ENCODE peak calls at places on chromosomes 5 and 9, in ten cellular contexts. R is gastrocnemius medialis, Y is WTC11, P is Calu3, U is iris pigment epithelial cell, O is BE2C, X is NCI-H1105, A is mucosa of descending colon, E is NCI-H526 treated with DMSO at 0.1 percent for 48 hours, M is GM12865. J is an unnamed sample.

GRCh38 chr5:72108200-72109050 is 1.1 kb downstream of the MAP1B start:
- DNase-seq in R (peak; percentile 64), X (peak; percentile 49), P (peak; percentile 64), M (no peak), Y (peak; percentile 85), A (peak; percentile 37), U (peak; percentile 81), O (peak; percentile 96), E (peak; percentile 37), J (peak; percentile 53)

GRCh38 chr5:145681686-145682085 is 153.5 kb downstream of the PRELID2 start:
- DNase-seq in R (peak; percentile 30), E (peak; percentile 54), U (peak; percentile 81), Y (peak; percentile 56), A (no peak), P (peak; percentile 72), O (peak; percentile 60), X (peak; percentile 70), M (peak; percentile 66), J (peak; percentile 11)

GRCh38 chr5:61279725-61280124 is 52.3 kb upstream of the ZSWIM6 start:
- DNase-seq in R (no peak), X (no peak), U (no peak), A (no peak), M (no peak), E (no peak), P (no peak), Y (no peak), O (no peak), J (no peak)

GRCh38 chr9:98880311-98881015 is 63.2 kb upstream of the COL15A1 start:
- DNase-seq in A (no peak), P (no peak), R (no peak), E (no peak), Y (no peak), O (no peak), M (no peak), X (no peak), U (no peak), J (no peak)

GRCh38 chr9:112043423-112043822 is 131.7 kb downstream of the SUSD1 start:
- DNase-seq in X (no peak), U (peak; percentile 53), E (no peak), Y (no peak), O (no peak), A (no peak), M (no peak), R (no peak), P (no peak), J (no peak)

GRCh38 chr5:10201223-10201868 is 48.3 kb downstream of the ATPSCKMT start:
- DNase-seq in X (no peak), U (peak; percentile 6), A (no peak), P (no peak), M (no peak), R (no peak), E (no peak), Y (peak; percentile 51), O (no peak), J (no peak)

GRCh38 chr5:50711280-50711679 is 44.8 kb downstream of the PARP8 start:
- DNase-seq in R (peak; percentile 12), E (peak; percentile 60), M (peak; percentile 91), X (no peak), P (peak; percentile 53), O (no peak), U (no peak), A (peak; percentile 21), Y (no peak), J (no peak)

GRCh38 chr5:118968925-118969375 is 19.4 kb downstream of the DTWD2 start:
- DNase-seq in M (no peak), Y (no peak), X (no peak), E (no peak), A (no peak), O (no peak), U (peak; percentile 7), R (no peak), P (no peak), J (no peak)

GRCh38 chr9:135485385-135485784 is 5.8 kb downstream of the PPP1R26 start:
- DNase-seq in E (no peak), R (no peak), P (no peak), U (no peak), M (no peak), A (no peak), O (no peak), X (no peak), Y (no peak), J (no peak)

GRCh38 chr9:68500457-68501158 is 40.1 kb downstream of the TMEM252 start:
- DNase-seq in Y (no peak), A (no peak), O (no peak), X (no peak), E (peak; percentile 63), M (no peak), P (no peak), R (no peak), U (peak; percentile 28), J (no peak)

GRCh38 chr9:18976368-18977238 is 56.4 kb downstream of the SAXO1 start:
- DNase-seq in Y (no peak), M (peak; percentile 3), X (no peak), A (no peak), U (peak; percentile 81), O (no peak), P (no peak), R (no peak), E (no peak), J (no peak)

GRCh38 chr9:101398930-101399640 is 434 bp downstream of the ZNF189 start:
- DNase-seq in E (no peak), P (no peak), A (no peak), X (peak; percentile 12), M (peak; percentile 23), R (peak; percentile 29), U (no peak), Y (no peak), O (no peak), J (peak; percentile 5)

GRCh38 chr9:128361296-128361980 is 9.7 kb upstream of the URM1 start:
- DNase-seq in M (no peak), O (no peak), U (no peak), E (no peak), A (peak; percentile 49), X (no peak), P (no peak), R (no peak), Y (no peak), J (no peak)

GRCh38 chr9:136626740-136627642 is 35.7 kb upstream of the EGFL7 start:
- DNase-seq in M (no peak), R (no peak), U (no peak), E (peak; percentile 28), O (peak; percentile 21), Y (no peak), A (peak; percentile 70), X (peak; percentile 17), P (no peak), J (no peak)